ENCODE peak calls at places on chromosome 6, in seven cellular contexts. W is RWPE1, H is adrenal gland, N is substantia nigra, X is sigmoid colon, G is ovary, U is Peyer's patch. A is an unnamed sample.

GRCh38 chr6:17666646-17667045 is 40.1 kb downstream of the NUP153 start:
- DNase-seq in W (no peak), H (no peak), N (peak), X (no peak), G (no peak), U (no peak), A (no peak)

GRCh38 chr6:34817337-34817910 is 25.5 kb downstream of the BLTP3A start:
- DNase-seq in W (no peak), H (no peak), N (no peak), X (no peak), G (no peak), U (no peak), A (no peak)

GRCh38 chr6:29005183-29005885 is at the start of gene ZNF311:
- DNase-seq in W (peak), H (peak), N (peak), X (peak), G (peak), U (peak), A (peak)

GRCh38 chr6:46876126-46876525 is 45.6 kb downstream of the ADGRF5 start:
- DNase-seq in W (peak), H (peak), N (no peak), X (no peak), G (no peak), U (no peak), A (no peak)

GRCh38 chr6:132820629-132821381 is 6.4 kb downstream of the RPS12 start:
- DNase-seq in W (no peak), H (no peak), N (no peak), X (no peak), G (no peak), U (no peak), A (no peak)

GRCh38 chr6:121694389-121695185 is 259.1 kb downstream of the GJA1 start:
- DNase-seq in W (no peak), H (peak), N (no peak), X (no peak), G (no peak), U (no peak), A (no peak)

GRCh38 chr6:37940074-37940847 is 120.7 kb downstream of the ZFAND3 start:
- DNase-seq in W (no peak), H (peak), N (peak), X (peak), G (peak), U (no peak), A (peak)

GRCh38 chr6:27260339-27260738 is 12.8 kb downstream of the PRSS16 start:
- DNase-seq in W (no peak), H (no peak), N (no peak), X (no peak), G (no peak), U (no peak), A (no peak)

GRCh38 chr6:109284675-109285074 is 97.6 kb downstream of the CD164 start:
- DNase-seq in W (no peak), H (no peak), N (no peak), X (no peak), G (no peak), U (no peak), A (no peak)

GRCh38 chr6:163926642-163927041 is 512.1 kb downstream of the QKI start:
- DNase-seq in W (no peak), H (no peak), N (peak), X (peak), G (no peak), U (no peak), A (no peak)

GRCh38 chr6:122995930-122996796 is at the start of gene CLVS2:
- DNase-seq in W (peak), H (no peak), N (no peak), X (peak), G (no peak), U (no peak), A (peak)
- H3K27ac ChIP-seq in W (no peak), H (no peak), N (peak), X (no peak), G (no peak), U (no peak), A (no peak)

GRCh38 chr6:168260385-168260987 is 59.1 kb downstream of the DACT2 start:
- DNase-seq in W (no peak), H (no peak), N (no peak), X (no peak), G (no peak), U (no peak), A (no peak)

GRCh38 chr6:168263351-168263905 is 56.1 kb downstream of the DACT2 start:
- DNase-seq in W (no peak), H (no peak), N (no peak), X (no peak), G (no peak), U (no peak), A (no peak)

GRCh38 chr6:168258795-168259194 is 60.8 kb downstream of the DACT2 start:
- DNase-seq in W (no peak), H (no peak), N (no peak), X (no peak), G (no peak), U (no peak), A (no peak)

GRCh38 chr6:168264593-168265335 is 54.8 kb downstream of the DACT2 start:
- DNase-seq in W (no peak), H (no peak), N (no peak), X (peak), G (peak), U (peak), A (no peak)

GRCh38 chr6:168261234-168261633 is 58.3 kb downstream of the DACT2 start:
- DNase-seq in W (no peak), H (no peak), N (no peak), X (no peak), G (no peak), U (no peak), A (no peak)
- H3K27ac ChIP-seq in W (no peak), H (no peak), N (no peak), X (no peak), G (no peak), U (peak), A (peak)

GRCh38 chr6:48766349-48766748 is 655.4 kb upstream of the PTCHD4 start:
- DNase-seq in W (peak), H (no peak), N (no peak), X (no peak), G (no peak), U (no peak), A (no peak)
- H3K27ac ChIP-seq in W (no peak), H (no peak), N (no peak), X (no peak), G (no peak), U (no peak), A (no peak)

DNA sequence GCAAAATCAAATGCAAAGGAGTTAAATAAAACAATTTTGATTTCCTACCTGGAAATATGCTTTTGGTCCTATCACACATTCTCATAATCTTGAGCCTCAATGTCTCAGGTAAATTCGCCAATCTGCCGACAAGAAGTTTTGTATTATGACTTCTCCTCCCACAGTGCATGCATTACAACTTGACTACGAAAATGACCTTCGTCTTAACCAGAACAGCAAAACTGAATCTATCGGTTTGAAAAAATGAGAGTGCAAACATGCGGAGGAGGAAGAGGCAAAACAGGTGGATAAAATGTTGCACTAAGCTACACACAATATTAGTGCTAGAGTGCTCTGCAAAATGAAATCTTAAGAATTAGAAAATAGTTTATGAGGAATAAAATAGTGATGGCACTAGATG is 43.4 kb downstream of the HIVEP2 start:
- DNase-seq in W (no peak), H (no peak), N (no peak), X (no peak), G (no peak), U (no peak), A (no peak)
- H3K27ac ChIP-seq in W (no peak), H (no peak), N (no peak), X (no peak), G (no peak), U (no peak), A (no peak)

GRCh38 chr6:145670306-145670705 is 65.0 kb downstream of the EPM2A start:
- DNase-seq in W (no peak), H (no peak), N (no peak), X (no peak), G (no peak), U (no peak), A (no peak)
- H3K27ac ChIP-seq in W (no peak), H (no peak), N (no peak), X (peak), G (no peak), U (no peak), A (no peak)

DNA sequence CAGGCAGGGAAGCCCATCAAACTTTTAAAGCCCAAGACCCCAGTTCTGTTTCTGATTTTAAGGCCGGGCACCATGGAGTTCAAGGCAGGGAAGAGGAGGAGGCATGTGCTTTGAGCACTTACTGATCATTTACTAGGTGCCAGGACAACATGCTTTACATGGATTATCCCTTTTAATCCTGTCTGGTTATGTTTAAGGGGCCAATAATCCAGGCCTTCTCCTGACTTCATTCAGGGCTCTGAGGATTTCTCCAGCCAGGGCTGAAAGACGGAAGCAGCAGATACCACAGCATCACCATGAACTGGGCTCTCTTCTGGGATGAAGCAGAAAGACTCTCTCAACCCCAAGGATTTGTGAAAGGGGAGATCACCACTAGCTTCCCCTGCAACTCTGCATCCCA is 4.1 kb downstream of the CCND3 start:
- DNase-seq in W (no peak), H (no peak), N (no peak), X (no peak), G (no peak), U (no peak), A (no peak)
- H3K27ac ChIP-seq in W (peak), H (peak), N (no peak), X (peak), G (no peak), U (peak), A (no peak)

DNA sequence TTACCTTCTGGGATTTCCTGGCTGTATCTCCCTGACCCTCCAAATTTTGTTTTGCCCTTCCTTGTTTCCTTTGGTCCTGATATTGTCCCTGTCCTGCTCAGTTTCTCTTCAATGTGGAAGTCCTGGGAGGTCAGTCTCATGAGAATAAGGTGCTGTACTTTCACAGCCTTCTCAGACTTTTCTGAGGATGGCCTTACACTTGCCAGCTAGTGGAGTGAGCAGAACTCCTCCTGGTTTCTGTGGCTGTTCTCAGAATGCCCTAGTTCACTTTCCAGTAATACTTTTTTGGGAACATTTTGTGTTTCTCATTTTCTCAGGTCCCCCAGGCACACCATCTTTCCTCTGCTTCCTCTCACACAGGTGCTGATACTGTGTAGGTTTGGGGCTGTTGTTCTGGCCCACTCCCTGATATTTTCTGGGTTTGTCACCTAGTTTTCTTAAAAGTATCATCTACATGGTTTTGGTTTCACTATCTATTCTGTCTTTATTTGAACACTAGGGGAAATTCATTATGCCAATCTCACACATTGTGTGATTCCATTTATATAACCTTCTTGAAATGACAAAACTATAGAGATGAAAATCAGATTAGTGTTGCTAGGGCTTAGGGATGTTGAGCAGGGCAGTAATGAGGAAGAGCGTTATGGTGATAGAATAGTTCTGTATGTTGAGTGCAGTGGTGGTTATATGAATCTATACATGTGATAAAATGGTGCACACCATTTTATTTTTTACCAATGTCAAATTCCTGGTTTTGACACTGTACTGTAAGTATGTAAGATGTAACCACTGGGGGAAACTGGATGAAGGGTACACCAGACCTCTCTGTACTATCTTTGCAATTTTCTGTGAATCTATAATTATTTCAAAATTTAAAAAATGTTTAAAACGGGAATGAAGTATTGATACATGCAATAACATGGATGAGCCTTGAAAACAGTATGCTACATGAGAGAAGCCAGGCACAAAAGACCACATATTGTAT is 27.2 kb upstream of the BRPF3 start:
- DNase-seq in W (no peak), H (no peak), N (no peak), X (no peak), G (no peak), U (no peak), A (no peak)
- H3K27ac ChIP-seq in W (no peak), H (no peak), N (no peak), X (no peak), G (no peak), U (no peak), A (no peak)

GRCh38 chr6:145732788-145733187 is 2.5 kb downstream of the EPM2A start:
- DNase-seq in W (no peak), H (no peak), N (no peak), X (no peak), G (no peak), U (no peak), A (no peak)
- H3K27ac ChIP-seq in W (no peak), H (no peak), N (no peak), X (peak), G (peak), U (no peak), A (no peak)